ENCODE peak calls at places on chromosomes 2 and 18, in five cellular contexts. One of them, this sample, is unnamed.

GRCh38 chr2:121502781-121503180 is 27.9 kb upstream of the RNU4ATAC start:
- DNase-seq in cardiac muscle cell: no peak
- DNase-seq in psoas muscle: no peak
- DNase-seq in small intestine: no peak
- DNase-seq in CD4-positive, CD25-positive, alpha-beta regulatory T cell: no peak
- DNase-seq in this sample: no peak

GRCh38 chr2:98172150-98172765 is 85.3 kb downstream of the VWA3B start:
- DNase-seq in psoas muscle: peak; percentile 83
- DNase-seq in CD4-positive, CD25-positive, alpha-beta regulatory T cell: no peak
- DNase-seq in small intestine: no peak
- DNase-seq in cardiac muscle cell: no peak
- DNase-seq in this sample: no peak

GRCh38 chr2:70494283-70494886 is 59.2 kb downstream of the TGFA start:
- DNase-seq in psoas muscle: no peak
- DNase-seq in small intestine: no peak
- DNase-seq in cardiac muscle cell: no peak
- DNase-seq in CD4-positive, CD25-positive, alpha-beta regulatory T cell: no peak
- DNase-seq in this sample: no peak

GRCh38 chr2:241239552-241240202 is 51.2 kb downstream of the ANO7 start:
- DNase-seq in CD4-positive, CD25-positive, alpha-beta regulatory T cell: no peak
- DNase-seq in small intestine: no peak
- DNase-seq in psoas muscle: no peak
- DNase-seq in cardiac muscle cell: no peak
- DNase-seq in this sample: no peak

GRCh38 chr2:210269148-210269547 is 43.9 kb upstream of the ACADL start:
- DNase-seq in psoas muscle: no peak
- DNase-seq in CD4-positive, CD25-positive, alpha-beta regulatory T cell: no peak
- DNase-seq in small intestine: no peak
- DNase-seq in cardiac muscle cell: peak; percentile 10
- DNase-seq in this sample: no peak

GRCh38 chr18:40355701-40356100 is 1599.3 kb upstream of the PIK3C3 start:
- DNase-seq in psoas muscle: no peak
- DNase-seq in small intestine: no peak
- DNase-seq in cardiac muscle cell: no peak
- DNase-seq in CD4-positive, CD25-positive, alpha-beta regulatory T cell: no peak
- DNase-seq in this sample: no peak

GRCh38 chr2:224561234-224562005 is 23.7 kb downstream of the CUL3 start:
- DNase-seq in psoas muscle: no peak
- DNase-seq in cardiac muscle cell: no peak
- DNase-seq in small intestine: no peak
- DNase-seq in CD4-positive, CD25-positive, alpha-beta regulatory T cell: no peak
- DNase-seq in this sample: no peak

GRCh38 chr18:28177828-28178635 is 1.1 kb upstream of the CDH2 start:
- DNase-seq in small intestine: no peak
- DNase-seq in psoas muscle: peak; percentile 56
- DNase-seq in CD4-positive, CD25-positive, alpha-beta regulatory T cell: no peak
- DNase-seq in cardiac muscle cell: peak; percentile 89
- DNase-seq in this sample: peak; percentile 17

GRCh38 chr2:10408649-10409579 is 39.2 kb downstream of the ODC1 start:
- DNase-seq in cardiac muscle cell: peak; percentile 90
- DNase-seq in psoas muscle: peak; percentile 86
- DNase-seq in small intestine: peak; percentile 92
- DNase-seq in CD4-positive, CD25-positive, alpha-beta regulatory T cell: peak; percentile 84
- DNase-seq in this sample: peak; percentile 77

GRCh38 chr2:74020717-74021406 is 36.2 kb downstream of the TET3 start:
- DNase-seq in CD4-positive, CD25-positive, alpha-beta regulatory T cell: no peak
- DNase-seq in psoas muscle: no peak
- DNase-seq in cardiac muscle cell: no peak
- DNase-seq in small intestine: no peak
- DNase-seq in this sample: no peak

GRCh38 chr18:70430501-70431173 is 141.8 kb downstream of the SOCS6 start:
- DNase-seq in psoas muscle: no peak
- DNase-seq in small intestine: no peak
- DNase-seq in cardiac muscle cell: no peak
- DNase-seq in CD4-positive, CD25-positive, alpha-beta regulatory T cell: no peak
- DNase-seq in this sample: no peak

DNA sequence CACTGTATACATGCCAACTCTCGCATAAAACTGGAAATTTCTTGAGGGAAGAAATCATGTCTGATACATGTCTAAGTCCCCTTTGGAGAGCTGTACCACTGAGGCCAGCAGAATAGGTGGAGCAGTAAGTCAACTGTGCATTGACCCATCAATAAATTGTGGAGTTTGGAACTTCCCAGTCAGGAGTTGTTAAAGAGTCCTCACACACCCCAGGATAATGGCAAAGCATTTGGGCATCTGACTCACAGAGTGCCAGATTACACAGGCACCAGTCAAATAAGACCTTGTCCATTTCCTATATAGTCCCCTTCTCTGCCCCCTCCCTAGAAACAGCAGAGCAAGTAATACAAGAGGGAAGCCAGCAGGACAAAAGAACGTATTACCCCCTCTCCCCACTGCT is 10.4 kb downstream of the VSNL1 start:
- DNase-seq in small intestine: no peak
- DNase-seq in psoas muscle: no peak
- DNase-seq in cardiac muscle cell: no peak
- DNase-seq in CD4-positive, CD25-positive, alpha-beta regulatory T cell: no peak
- DNase-seq in this sample: no peak
- H3K4me1 ChIP-seq in small intestine: no peaks in the 10 kb centered on the region
- H3K4me1 ChIP-seq in psoas muscle: no peaks in the 10 kb centered on the region
- H3K4me1 ChIP-seq in cardiac muscle cell: no peaks in the 10 kb centered on the region
- H3K4me1 ChIP-seq in CD4-positive, CD25-positive, alpha-beta regulatory T cell: no peaks in the 10 kb centered on the region
- H3K4me1 ChIP-seq in this sample: no peaks in the 10 kb centered on the region

GRCh38 chr18:9826666-9827065 is 59.1 kb upstream of the TXNDC2 start:
- DNase-seq in cardiac muscle cell: no peak
- DNase-seq in CD4-positive, CD25-positive, alpha-beta regulatory T cell: no peak
- DNase-seq in psoas muscle: no peak
- DNase-seq in small intestine: no peak
- DNase-seq in this sample: no peak

GRCh38 chr18:9825571-9826073 is 60.2 kb upstream of the TXNDC2 start:
- DNase-seq in psoas muscle: no peak
- DNase-seq in small intestine: peak; percentile 97
- DNase-seq in cardiac muscle cell: no peak
- DNase-seq in CD4-positive, CD25-positive, alpha-beta regulatory T cell: no peak
- DNase-seq in this sample: no peak

GRCh38 chr18:9828794-9829712 is 56.7 kb upstream of the TXNDC2 start:
- DNase-seq in cardiac muscle cell: no peak
- DNase-seq in small intestine: no peak
- DNase-seq in psoas muscle: no peak
- DNase-seq in CD4-positive, CD25-positive, alpha-beta regulatory T cell: no peak
- DNase-seq in this sample: no peak

GRCh38 chr18:9827211-9827855 is 58.4 kb upstream of the TXNDC2 start:
- DNase-seq in CD4-positive, CD25-positive, alpha-beta regulatory T cell: no peak
- DNase-seq in small intestine: peak; percentile 69
- DNase-seq in cardiac muscle cell: no peak
- DNase-seq in psoas muscle: no peak
- DNase-seq in this sample: no peak

DNA sequence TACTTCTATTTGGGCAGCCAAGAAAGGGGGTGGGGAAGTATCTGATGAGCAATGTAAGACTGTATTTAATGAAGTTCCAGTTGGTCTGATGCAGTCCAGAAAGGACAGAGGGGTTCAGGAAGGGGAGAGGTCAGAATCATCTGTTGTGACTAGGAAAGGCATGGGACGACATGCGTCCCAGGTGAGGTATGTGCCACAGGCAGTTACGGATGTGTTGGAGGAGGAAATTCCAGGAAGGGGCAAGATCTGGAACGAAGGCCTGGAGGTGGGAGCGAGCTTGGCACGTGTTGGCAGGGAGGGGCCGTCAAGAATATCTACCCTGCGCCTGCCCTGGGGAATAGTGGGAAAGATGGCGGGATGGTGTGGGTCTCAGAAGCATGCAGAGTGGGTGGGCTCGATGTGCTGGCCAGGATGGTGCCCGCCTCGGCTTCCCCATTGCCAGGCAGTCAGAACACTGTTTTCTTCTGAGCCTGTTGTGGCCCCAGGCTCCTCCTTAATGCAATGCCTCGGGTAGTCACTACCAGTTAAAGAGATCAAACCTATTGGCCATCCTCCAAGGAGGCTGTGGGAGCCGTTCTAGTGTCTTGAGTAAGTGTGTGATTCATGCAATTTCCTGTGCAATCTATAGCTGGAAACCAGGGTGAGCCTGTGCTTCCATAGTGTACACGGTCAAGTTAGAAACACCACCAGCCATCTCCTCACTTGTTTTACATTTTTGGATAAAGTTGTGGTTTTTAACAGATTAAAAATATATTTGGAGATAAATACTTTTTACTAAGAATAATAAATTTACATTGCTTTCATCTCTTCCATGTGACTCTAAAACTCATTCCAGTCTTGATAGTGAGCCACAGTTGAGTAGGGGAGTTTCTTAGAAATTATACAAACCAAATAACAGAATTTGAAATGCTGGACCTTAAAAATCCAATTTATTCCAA is 57.6 kb upstream of the TXNDC2 start:
- DNase-seq in CD4-positive, CD25-positive, alpha-beta regulatory T cell: no peak
- DNase-seq in cardiac muscle cell: no peak
- DNase-seq in psoas muscle: no peak
- DNase-seq in small intestine: peak; percentile 69
- DNase-seq in this sample: peak; percentile 71
- H3K27ac ChIP-seq in CD4-positive, CD25-positive, alpha-beta regulatory T cell: no peak overlapping the region
- H3K27ac ChIP-seq in cardiac muscle cell: no peak overlapping the region
- H3K27ac ChIP-seq in psoas muscle: peak overlapping the region; percentile 25
- H3K27ac ChIP-seq in small intestine: peak overlapping the region; percentile 83
- H3K27ac ChIP-seq in this sample: peak overlapping the region; percentile 12

DNA sequence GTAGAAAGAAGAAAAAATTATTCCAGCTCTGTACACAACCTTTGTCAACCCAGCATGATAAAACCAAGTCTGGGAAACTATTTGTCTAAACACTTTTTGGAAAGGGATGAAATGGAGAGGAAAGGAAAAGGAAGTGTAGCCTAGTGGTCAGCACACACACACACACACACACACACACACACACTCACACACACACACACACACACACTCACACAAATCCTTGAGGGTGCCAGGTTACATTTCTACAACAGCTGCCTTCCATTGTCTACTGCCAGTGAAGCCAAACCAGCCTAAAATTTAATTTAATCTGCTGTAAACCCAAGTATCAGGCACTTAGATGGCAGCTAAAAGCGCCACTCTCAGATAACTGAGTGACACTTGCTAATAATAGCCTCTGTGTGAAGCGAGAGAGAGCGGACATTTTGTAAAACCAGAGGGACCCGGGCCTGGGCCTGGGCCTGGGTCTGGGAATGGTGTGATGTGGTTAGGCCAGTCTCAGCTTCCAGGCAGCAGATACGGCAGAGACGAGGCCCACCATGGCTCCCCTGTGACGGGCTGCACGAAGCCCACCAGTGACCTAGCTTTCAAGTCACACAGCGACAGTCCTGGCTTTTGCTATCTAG is 32.4 kb downstream of the BCL11A start:
- DNase-seq in cardiac muscle cell: peak; percentile 35
- DNase-seq in CD4-positive, CD25-positive, alpha-beta regulatory T cell: no peak
- DNase-seq in psoas muscle: no peak
- DNase-seq in small intestine: no peak
- DNase-seq in this sample: no peak
- H3K4me1 ChIP-seq in cardiac muscle cell: peaks cover 11% of the 10 kb centered on the region
- H3K4me1 ChIP-seq in CD4-positive, CD25-positive, alpha-beta regulatory T cell: no peaks in the 10 kb centered on the region
- H3K4me1 ChIP-seq in psoas muscle: no peaks in the 10 kb centered on the region
- H3K4me1 ChIP-seq in small intestine: no peaks in the 10 kb centered on the region
- H3K4me1 ChIP-seq in this sample: no peaks in the 10 kb centered on the region

GRCh38 chr2:43228782-43229659 is 2.6 kb upstream of the ZFP36L2 start:
- DNase-seq in cardiac muscle cell: no peak
- DNase-seq in CD4-positive, CD25-positive, alpha-beta regulatory T cell: no peak
- DNase-seq in psoas muscle: no peak
- DNase-seq in small intestine: no peak
- DNase-seq in this sample: no peak
- H3K27ac ChIP-seq in cardiac muscle cell: no peak overlapping the region
- H3K27ac ChIP-seq in CD4-positive, CD25-positive, alpha-beta regulatory T cell: peak overlapping the region; percentile 96
- H3K27ac ChIP-seq in psoas muscle: peak overlapping the region; percentile 91
- H3K27ac ChIP-seq in small intestine: peak overlapping the region; percentile 98
- H3K27ac ChIP-seq in this sample: peak overlapping the region; percentile 99

GRCh38 chr2:40445467-40445866 is 6.4 kb downstream of the SLC8A1 start:
- DNase-seq in CD4-positive, CD25-positive, alpha-beta regulatory T cell: no peak
- DNase-seq in psoas muscle: no peak
- DNase-seq in cardiac muscle cell: no peak
- DNase-seq in small intestine: no peak
- DNase-seq in this sample: no peak

GRCh38 chr2:40448476-40449079 is 3.3 kb downstream of the SLC8A1 start:
- DNase-seq in psoas muscle: no peak
- DNase-seq in cardiac muscle cell: peak; percentile 57
- DNase-seq in CD4-positive, CD25-positive, alpha-beta regulatory T cell: peak; percentile 29
- DNase-seq in small intestine: peak; percentile 40
- DNase-seq in this sample: no peak

GRCh38 chr2:40451926-40452605 is at the start of gene SLC8A1:
- DNase-seq in CD4-positive, CD25-positive, alpha-beta regulatory T cell: peak; percentile 28
- DNase-seq in psoas muscle: peak; percentile 51
- DNase-seq in small intestine: peak; percentile 29
- DNase-seq in cardiac muscle cell: peak; percentile 54
- DNase-seq in this sample: peak; percentile 40

GRCh38 chr2:40455661-40456060 is 3.8 kb upstream of the SLC8A1 start:
- DNase-seq in small intestine: no peak
- DNase-seq in cardiac muscle cell: no peak
- DNase-seq in psoas muscle: no peak
- DNase-seq in CD4-positive, CD25-positive, alpha-beta regulatory T cell: no peak
- DNase-seq in this sample: no peak

DNA sequence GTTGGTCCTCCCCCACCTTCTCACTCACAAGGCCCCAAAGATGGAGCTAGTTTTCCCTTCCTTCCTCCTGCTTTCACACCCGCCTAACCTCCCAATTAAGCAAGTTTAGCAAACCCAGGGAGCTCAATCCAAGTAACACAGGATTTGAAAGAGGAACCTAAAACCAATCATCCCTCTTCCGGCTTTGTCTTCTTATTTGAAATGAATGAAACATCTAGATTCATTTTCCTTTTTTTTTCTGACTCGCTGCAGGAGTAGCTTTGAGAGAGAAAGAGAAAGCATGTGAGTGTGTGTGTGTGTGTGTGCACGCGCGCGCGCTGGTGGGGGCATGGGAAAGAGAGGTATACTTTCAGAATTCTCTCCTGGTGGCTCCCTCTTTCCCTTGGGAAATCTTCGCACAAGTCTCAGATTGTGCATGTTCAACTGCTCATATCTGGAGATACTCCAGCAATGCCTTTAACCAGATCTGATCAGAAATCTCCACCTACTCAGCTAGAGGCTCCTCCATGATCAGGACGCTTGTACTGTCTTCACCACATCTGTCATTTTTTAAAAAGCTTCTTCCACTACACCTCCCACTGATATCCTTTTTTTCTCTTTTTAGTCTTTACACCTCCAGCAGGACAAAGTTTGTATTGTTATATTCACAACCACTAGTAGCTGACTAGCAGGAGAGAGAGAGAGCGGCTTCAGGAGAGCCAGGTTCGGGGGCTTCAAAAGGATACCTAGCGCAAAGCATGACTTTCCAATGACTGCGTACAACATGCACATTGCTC is 1.6 kb downstream of the SLC8A1 start:
- DNase-seq in cardiac muscle cell: peak; percentile 37
- DNase-seq in small intestine: peak; percentile 49
- DNase-seq in psoas muscle: no peak
- DNase-seq in CD4-positive, CD25-positive, alpha-beta regulatory T cell: peak; percentile 23
- DNase-seq in this sample: no peak
- H3K4me1 ChIP-seq in cardiac muscle cell: peaks cover 57% of the 10 kb centered on the region
- H3K4me1 ChIP-seq in small intestine: peaks cover 2% of the 10 kb centered on the region
- H3K4me1 ChIP-seq in psoas muscle: no peaks in the 10 kb centered on the region
- H3K4me1 ChIP-seq in CD4-positive, CD25-positive, alpha-beta regulatory T cell: no peaks in the 10 kb centered on the region
- H3K4me1 ChIP-seq in this sample: no peaks in the 10 kb centered on the region